ENCODE peak calls at places on chromosomes 3 and 15, in six cellular contexts. D is left ventricle myocardium inferior, F is progenitor cell of endocrine pancreas, U is H1, V is H9, P is MCF 10A. Z is an unnamed sample.

GRCh38 chr15:100686021-100686724 is 83.8 kb downstream of the ASB7 start:
- DNase-seq in D (peak), F (no peak), U (no peak), V (peak), P (no peak), Z (no peak)

GRCh38 chr3:16377847-16378302 is 112.9 kb downstream of the OXNAD1 start:
- DNase-seq in D (no peak), F (no peak), U (no peak), V (no peak), P (no peak), Z (no peak)

GRCh38 chr3:156024904-156025303 is 95.5 kb upstream of the KCNAB1 start:
- DNase-seq in D (no peak), F (no peak), U (no peak), V (no peak), P (peak), Z (no peak)

GRCh38 chr3:195889843-195890407 is 18.4 kb downstream of the TNK2 start:
- DNase-seq in D (no peak), F (no peak), U (peak), V (no peak), P (no peak), Z (no peak)

GRCh38 chr3:8324727-8325126 is 176.9 kb upstream of the LMCD1 start:
- DNase-seq in D (peak), F (no peak), U (peak), V (peak), P (peak), Z (no peak)

GRCh38 chr3:66989860-66990696 is 8.0 kb upstream of the KBTBD8 start:
- DNase-seq in D (no peak), F (no peak), U (no peak), V (no peak), P (peak), Z (no peak)

GRCh38 chr15:34206016-34206415 is 3.9 kb downstream of the KATNBL1 start:
- DNase-seq in D (no peak), F (no peak), U (no peak), V (no peak), P (peak), Z (no peak)

GRCh38 chr15:68471552-68471951 is 39.6 kb upstream of the ITGA11 start:
- DNase-seq in D (no peak), F (no peak), U (no peak), V (no peak), P (no peak), Z (no peak)

GRCh38 chr3:131396170-131396569 is 14.6 kb downstream of the NUDT16 start:
- DNase-seq in D (no peak), F (no peak), U (no peak), V (no peak), P (no peak), Z (no peak)

GRCh38 chr3:112315791-112316190 is 17.2 kb upstream of the CD200 start:
- DNase-seq in D (no peak), F (no peak), U (no peak), V (no peak), P (peak), Z (no peak)

GRCh38 chr3:184663756-184664155 is 48.1 kb downstream of the MAGEF1 start:
- DNase-seq in D (no peak), F (no peak), U (no peak), V (no peak), P (no peak), Z (no peak)

GRCh38 chr3:9732080-9732752 is 681 bp downstream of the BRPF1 start:
- DNase-seq in D (no peak), F (no peak), U (peak), V (no peak), P (no peak), Z (no peak)

GRCh38 chr15:75924576-75924975 is 20.9 kb downstream of the FBXO22 start:
- DNase-seq in D (no peak), F (no peak), U (no peak), V (no peak), P (no peak), Z (no peak)

GRCh38 chr3:197427013-197427412 is 128.6 kb upstream of the DLG1 start:
- DNase-seq in D (no peak), F (no peak), U (no peak), V (no peak), P (no peak), Z (no peak)

GRCh38 chr15:91855684-91856553 is 2.4 kb downstream of the SLCO3A1 start:
- DNase-seq in D (no peak), F (peak), U (peak), V (peak), P (peak), Z (no peak)

GRCh38 chr15:33226559-33227181 is 32.2 kb upstream of the FMN1 start:
- DNase-seq in D (no peak), F (no peak), U (no peak), V (peak), P (peak), Z (no peak)

GRCh38 chr3:57009802-57010201 is 50.7 kb upstream of the SPATA12 start:
- DNase-seq in D (no peak), F (no peak), U (no peak), V (no peak), P (no peak), Z (no peak)

GRCh38 chr3:57007513-57008415 is 52.7 kb upstream of the SPATA12 start:
- DNase-seq in D (peak), F (no peak), U (no peak), V (no peak), P (peak), Z (no peak)

GRCh38 chr3:57012847-57013246 is 47.6 kb upstream of the SPATA12 start:
- DNase-seq in D (no peak), F (no peak), U (no peak), V (no peak), P (no peak), Z (no peak)

GRCh38 chr3:57009367-57009766 is 51.1 kb upstream of the SPATA12 start:
- DNase-seq in D (no peak), F (no peak), U (no peak), V (no peak), P (no peak), Z (no peak)

DNA sequence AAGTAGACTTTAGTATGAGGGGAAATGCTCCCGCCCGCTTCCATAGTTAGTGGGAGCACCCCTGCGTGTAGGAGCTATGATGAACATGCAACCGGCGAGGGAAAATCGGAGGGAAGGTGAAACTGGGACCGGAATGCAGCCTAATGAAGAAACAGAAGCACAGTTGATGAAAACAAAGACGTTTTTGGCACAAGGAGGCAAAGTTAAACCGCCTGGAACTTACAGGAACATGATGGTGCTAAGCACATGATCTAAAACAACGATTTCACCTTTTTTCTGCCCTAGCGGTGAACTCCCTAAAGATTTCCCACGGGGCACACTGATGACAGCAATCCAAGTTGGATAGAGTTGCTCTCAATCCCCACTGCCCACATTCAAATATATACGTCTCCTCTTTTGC is 49.4 kb upstream of the SPATA12 start:
- DNase-seq in D (no peak), F (no peak), U (no peak), V (no peak), P (no peak), Z (no peak)
- TF ChIP-seq CTCF in D (no peak), F (no peak), U (no peak), V (no peak), P (no peak), Z (no peak)

DNA sequence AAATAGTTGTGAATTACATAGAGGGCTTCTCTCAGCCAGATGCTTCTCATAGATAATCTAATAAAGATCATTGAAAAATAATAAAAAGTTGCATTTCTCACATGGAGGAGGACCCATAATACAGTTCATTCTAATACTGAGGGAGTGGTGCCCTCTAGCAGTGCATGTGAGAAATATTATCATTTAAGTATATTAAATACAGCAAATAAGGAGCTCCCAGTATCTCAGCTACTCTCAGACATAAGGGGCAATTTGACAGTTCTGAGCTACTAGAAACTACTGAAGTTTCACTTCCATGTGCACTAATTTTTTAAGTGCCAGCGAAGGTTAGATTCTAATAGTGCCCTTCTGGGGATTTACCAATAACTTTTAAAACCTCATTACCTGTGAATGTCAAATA is 188.3 kb downstream of the IL5RA start:
- DNase-seq in D (no peak), F (no peak), U (no peak), V (no peak), P (peak), Z (no peak)
- TF ChIP-seq CTCF in D (peak), F (peak), U (no peak), V (peak), P (peak), Z (no peak)

DNA sequence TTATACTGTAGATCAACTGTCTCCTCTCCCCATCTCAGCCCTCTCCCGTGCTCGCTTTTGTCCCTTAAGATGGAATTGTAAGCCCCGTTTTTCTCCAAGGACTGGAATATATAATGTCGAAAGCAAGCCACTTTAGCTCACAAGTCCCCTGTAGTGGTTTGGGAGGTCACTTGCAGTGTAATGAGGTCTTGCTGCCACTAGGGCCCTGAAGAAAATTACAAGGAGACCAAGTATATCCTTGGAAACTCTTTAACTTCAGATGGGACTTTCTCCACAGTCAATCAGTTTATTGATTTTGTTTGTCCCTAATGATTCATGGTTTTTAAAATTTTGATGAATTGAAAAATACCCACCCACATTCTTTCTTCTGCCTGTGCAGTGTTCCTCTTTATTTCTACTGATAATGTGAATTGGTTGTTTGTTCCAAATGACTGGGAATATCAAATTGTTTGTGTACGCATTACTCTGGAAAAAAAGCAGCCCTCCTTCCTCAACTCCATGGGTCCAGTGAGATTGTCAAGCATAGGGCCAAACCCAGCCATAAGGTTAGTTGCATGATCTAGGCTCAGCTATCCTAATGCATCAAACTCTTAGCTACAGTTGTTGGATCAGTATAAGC is 294.8 kb downstream of the MCTP2 start:
- DNase-seq in D (no peak), F (no peak), U (no peak), V (peak), P (peak), Z (no peak)
- TF ChIP-seq CTCF in D (peak), F (peak), U (peak), V (peak), P (peak), Z (peak)

GRCh38 chr15:89385596-89386242 is 51.1 kb upstream of the POLG start:
- DNase-seq in D (no peak), F (no peak), U (no peak), V (no peak), P (peak), Z (no peak)

GRCh38 chr15:89387140-89387903 is 52.7 kb upstream of the POLG start:
- DNase-seq in D (no peak), F (no peak), U (no peak), V (no peak), P (no peak), Z (no peak)

GRCh38 chr15:89395461-89395875 is 60.8 kb upstream of the POLG start:
- DNase-seq in D (no peak), F (no peak), U (no peak), V (no peak), P (peak), Z (peak)

GRCh38 chr15:89391685-89392257 is 57.1 kb upstream of the POLG start:
- DNase-seq in D (no peak), F (no peak), U (no peak), V (no peak), P (no peak), Z (no peak)

GRCh38 chr15:89389841-89390603 is 55.4 kb upstream of the POLG start:
- DNase-seq in D (no peak), F (no peak), U (no peak), V (peak), P (no peak), Z (no peak)
- TF ChIP-seq CTCF in D (no peak), F (no peak), U (no peak), V (no peak), P (no peak), Z (no peak)

GRCh38 chr15:53982876-53983275 is 4.6 kb downstream of the UNC13C start:
- DNase-seq in D (no peak), F (no peak), U (no peak), V (no peak), P (no peak), Z (no peak)

GRCh38 chr15:53982281-53982680 is 4.0 kb downstream of the UNC13C start:
- DNase-seq in D (no peak), F (no peak), U (no peak), V (no peak), P (no peak), Z (no peak)

GRCh38 chr15:53987480-53987879 is 9.2 kb downstream of the UNC13C start:
- DNase-seq in D (no peak), F (no peak), U (no peak), V (no peak), P (no peak), Z (no peak)

DNA sequence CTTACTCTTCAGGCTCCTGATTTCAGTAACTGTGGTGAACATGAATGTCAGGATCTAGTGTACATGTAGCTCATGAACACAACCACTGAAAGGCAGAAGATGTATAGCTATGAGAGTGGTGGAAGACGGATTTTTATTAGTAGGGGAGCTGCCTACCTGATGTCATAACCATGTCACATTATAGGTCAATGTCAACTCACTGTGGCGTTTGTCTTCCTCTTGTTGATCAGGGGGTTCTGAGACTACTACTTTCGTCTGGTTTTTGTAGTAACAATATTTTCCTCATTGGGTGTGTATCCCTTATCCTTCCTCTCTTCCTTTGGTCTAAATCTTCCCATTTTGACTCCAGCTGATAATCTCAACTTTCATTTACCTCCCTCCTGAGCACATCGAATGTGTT is 7.3 kb downstream of the UNC13C start:
- DNase-seq in D (no peak), F (no peak), U (no peak), V (no peak), P (no peak), Z (no peak)
- TF ChIP-seq CTCF in D (no peak), F (no peak), U (no peak), V (no peak), P (no peak), Z (no peak)

GRCh38 chr3:194073926-194074325 is 62.0 kb upstream of the HES1 start:
- DNase-seq in D (no peak), F (no peak), U (no peak), V (no peak), P (no peak), Z (no peak)

GRCh38 chr3:194075088-194075615 is 60.8 kb upstream of the HES1 start:
- DNase-seq in D (no peak), F (no peak), U (no peak), V (no peak), P (no peak), Z (no peak)

GRCh38 chr3:194077602-194078001 is 58.3 kb upstream of the HES1 start:
- DNase-seq in D (no peak), F (no peak), U (no peak), V (no peak), P (no peak), Z (no peak)

GRCh38 chr3:194076486-194076885 is 59.5 kb upstream of the HES1 start:
- DNase-seq in D (no peak), F (no peak), U (no peak), V (no peak), P (no peak), Z (no peak)

DNA sequence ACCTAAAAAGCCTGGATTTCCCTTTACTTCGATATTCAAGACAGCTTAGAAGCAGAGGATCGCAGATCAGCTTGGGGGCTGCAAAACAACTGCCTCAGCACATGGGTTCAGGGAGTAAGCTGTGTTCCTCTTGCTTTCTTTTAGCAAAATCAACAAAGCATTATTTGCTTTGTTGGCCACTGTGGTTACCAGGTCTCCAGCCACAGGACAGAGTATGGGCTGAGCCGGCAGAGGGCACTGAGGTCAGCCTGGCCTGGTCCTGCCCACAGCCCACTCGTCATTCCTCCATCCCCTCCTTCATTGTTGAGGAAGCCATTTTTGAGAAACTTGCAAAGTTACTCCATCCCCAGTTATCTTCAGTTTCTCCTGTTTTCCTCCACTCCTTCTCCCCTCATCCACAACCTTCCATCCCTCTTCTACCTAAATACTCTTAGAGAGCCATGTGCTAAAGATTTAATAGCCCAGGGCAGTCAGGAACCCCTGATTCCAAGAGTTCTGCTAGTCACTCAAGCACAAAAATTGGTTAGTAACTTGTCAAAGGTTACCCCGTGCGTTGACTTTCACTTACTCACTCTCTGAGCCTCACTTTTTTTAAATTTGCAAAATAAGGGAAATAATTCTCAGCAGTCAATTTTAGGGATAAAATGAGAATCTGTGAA is 60.0 kb upstream of the HES1 start:
- DNase-seq in D (no peak), F (no peak), U (no peak), V (no peak), P (no peak), Z (no peak)
- TF ChIP-seq CTCF in D (no peak), F (no peak), U (no peak), V (no peak), P (no peak), Z (no peak)

GRCh38 chr15:96354731-96355560 is 24.4 kb downstream of the NR2F2 start:
- DNase-seq in D (no peak), F (no peak), U (no peak), V (no peak), P (peak), Z (no peak)
- TF ChIP-seq CTCF in D (peak), F (peak), U (no peak), V (no peak), P (peak), Z (peak)

DNA sequence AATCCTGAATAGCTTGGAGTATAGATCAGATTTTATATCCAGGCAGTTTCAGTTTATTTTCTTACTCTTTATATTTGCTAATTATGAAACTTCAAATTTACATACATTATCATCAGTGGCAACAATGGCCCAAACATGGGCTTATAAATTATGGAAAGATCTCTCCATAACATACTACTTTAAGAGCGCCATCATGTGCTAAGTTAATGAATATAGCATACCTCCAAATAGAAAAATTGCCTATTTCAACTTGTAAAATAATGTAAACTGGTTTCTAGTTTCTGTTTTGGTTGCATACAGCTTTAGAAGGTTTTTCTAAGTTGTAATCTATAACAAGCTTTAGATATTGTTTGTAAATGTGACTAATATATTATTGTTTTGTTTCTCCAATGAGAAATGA is 531.3 kb upstream of the UBE2E2 start:
- DNase-seq in D (no peak), F (no peak), U (no peak), V (no peak), P (no peak), Z (no peak)
- TF ChIP-seq CTCF in D (no peak), F (no peak), U (no peak), V (no peak), P (peak), Z (no peak)